ENCODE peak calls at places on chromosomes 13 and 19, in six cellular contexts. One of them, this sample, is unnamed.

GRCh38 chr19:3335431-3336350 is 30.7 kb upstream of the NFIC start:
- DNase-seq in lower lobe of right lung: no peak
- DNase-seq in cardiac muscle cell: peak; percentile 71
- DNase-seq in Panc1: no peak
- DNase-seq in psoas muscle: peak; percentile 74
- DNase-seq in suprapubic skin: peak; percentile 80
- DNase-seq in this sample: peak; percentile 35

GRCh38 chr13:29756506-29756905 is 93.9 kb downstream of the UBL3 start:
- DNase-seq in lower lobe of right lung: no peak
- DNase-seq in psoas muscle: no peak
- DNase-seq in cardiac muscle cell: peak; percentile 62
- DNase-seq in suprapubic skin: no peak
- DNase-seq in Panc1: no peak
- DNase-seq in this sample: no peak

GRCh38 chr19:18542936-18543813 is at the start of gene FKBP8:
- DNase-seq in lower lobe of right lung: peak; percentile 95
- DNase-seq in suprapubic skin: peak; percentile 97
- DNase-seq in Panc1: no peak
- DNase-seq in cardiac muscle cell: peak; percentile 92
- DNase-seq in psoas muscle: peak; percentile 97
- DNase-seq in this sample: peak; percentile 91

GRCh38 chr19:35116085-35116801 is 620 bp downstream of the FXYD3 start:
- DNase-seq in psoas muscle: no peak
- DNase-seq in Panc1: no peak
- DNase-seq in suprapubic skin: no peak
- DNase-seq in cardiac muscle cell: no peak
- DNase-seq in lower lobe of right lung: peak; percentile 78
- DNase-seq in this sample: no peak

GRCh38 chr19:41745761-41746160 is 9.6 kb upstream of the CEACAM6 start:
- DNase-seq in psoas muscle: no peak
- DNase-seq in lower lobe of right lung: no peak
- DNase-seq in suprapubic skin: no peak
- DNase-seq in Panc1: no peak
- DNase-seq in cardiac muscle cell: no peak
- DNase-seq in this sample: no peak

GRCh38 chr13:38703255-38703654 is 16.4 kb downstream of the FREM2 start:
- DNase-seq in psoas muscle: no peak
- DNase-seq in suprapubic skin: no peak
- DNase-seq in lower lobe of right lung: no peak
- DNase-seq in Panc1: no peak
- DNase-seq in cardiac muscle cell: no peak
- DNase-seq in this sample: no peak

GRCh38 chr13:80131204-80131603 is 209.7 kb downstream of the SPRY2 start:
- DNase-seq in Panc1: no peak
- DNase-seq in suprapubic skin: peak; percentile 66
- DNase-seq in lower lobe of right lung: peak; percentile 88
- DNase-seq in cardiac muscle cell: peak; percentile 82
- DNase-seq in psoas muscle: peak; percentile 87
- DNase-seq in this sample: peak; percentile 43

GRCh38 chr19:5882421-5882968 is 12.2 kb upstream of the FUT5 start:
- DNase-seq in psoas muscle: no peak
- DNase-seq in lower lobe of right lung: no peak
- DNase-seq in cardiac muscle cell: no peak
- DNase-seq in suprapubic skin: no peak
- DNase-seq in Panc1: no peak
- DNase-seq in this sample: no peak

GRCh38 chr13:106096661-106097092 is 438.8 kb downstream of the EFNB2 start:
- DNase-seq in Panc1: no peak
- DNase-seq in suprapubic skin: no peak
- DNase-seq in psoas muscle: no peak
- DNase-seq in cardiac muscle cell: no peak
- DNase-seq in lower lobe of right lung: no peak
- DNase-seq in this sample: no peak

GRCh38 chr19:50173144-50173543 is 10.1 kb upstream of the IZUMO2 start:
- DNase-seq in suprapubic skin: no peak
- DNase-seq in Panc1: no peak
- DNase-seq in lower lobe of right lung: no peak
- DNase-seq in psoas muscle: no peak
- DNase-seq in cardiac muscle cell: no peak
- DNase-seq in this sample: no peak

GRCh38 chr19:42024622-42025111 is 30.6 kb upstream of the ATP1A3 start:
- DNase-seq in lower lobe of right lung: no peak
- DNase-seq in suprapubic skin: no peak
- DNase-seq in cardiac muscle cell: peak; percentile 72
- DNase-seq in psoas muscle: peak; percentile 30
- DNase-seq in Panc1: no peak
- DNase-seq in this sample: no peak

GRCh38 chr13:50085063-50085462 is 69.8 kb downstream of the KCNRG start:
- DNase-seq in lower lobe of right lung: no peak
- DNase-seq in suprapubic skin: no peak
- DNase-seq in Panc1: no peak
- DNase-seq in psoas muscle: no peak
- DNase-seq in cardiac muscle cell: peak; percentile 67
- DNase-seq in this sample: no peak

GRCh38 chr19:44725251-44725650 is 23.3 kb upstream of the BCL3 start:
- DNase-seq in suprapubic skin: no peak
- DNase-seq in Panc1: no peak
- DNase-seq in cardiac muscle cell: no peak
- DNase-seq in lower lobe of right lung: no peak
- DNase-seq in psoas muscle: no peak
- DNase-seq in this sample: no peak

GRCh38 chr13:76825415-76825814 is 60.8 kb downstream of the KCTD12 start:
- DNase-seq in cardiac muscle cell: peak; percentile 25
- DNase-seq in psoas muscle: no peak
- DNase-seq in suprapubic skin: no peak
- DNase-seq in Panc1: no peak
- DNase-seq in lower lobe of right lung: no peak
- DNase-seq in this sample: no peak

GRCh38 chr13:73608157-73608516 is 526.1 kb downstream of the KLF12 start:
- DNase-seq in suprapubic skin: no peak
- DNase-seq in lower lobe of right lung: no peak
- DNase-seq in psoas muscle: no peak
- DNase-seq in Panc1: no peak
- DNase-seq in cardiac muscle cell: no peak
- DNase-seq in this sample: no peak

GRCh38 chr13:41597348-41598041 is 140.1 kb downstream of the RGCC start:
- DNase-seq in Panc1: no peak
- DNase-seq in cardiac muscle cell: no peak
- DNase-seq in psoas muscle: no peak
- DNase-seq in suprapubic skin: no peak
- DNase-seq in lower lobe of right lung: no peak
- DNase-seq in this sample: no peak

GRCh38 chr13:48493851-48494250 is 39.0 kb downstream of the RCBTB2 start:
- DNase-seq in Panc1: no peak
- DNase-seq in suprapubic skin: no peak
- DNase-seq in psoas muscle: no peak
- DNase-seq in cardiac muscle cell: peak; percentile 66
- DNase-seq in lower lobe of right lung: no peak
- DNase-seq in this sample: no peak

GRCh38 chr13:39036212-39036611 is 1.7 kb downstream of the PROSER1 start:
- DNase-seq in cardiac muscle cell: peak; percentile 49
- DNase-seq in lower lobe of right lung: no peak
- DNase-seq in psoas muscle: no peak
- DNase-seq in Panc1: no peak
- DNase-seq in suprapubic skin: no peak
- DNase-seq in this sample: no peak

GRCh38 chr13:42707003-42707402 is 74.4 kb upstream of the FAM216B start:
- DNase-seq in cardiac muscle cell: peak; percentile 26
- DNase-seq in Panc1: no peak
- DNase-seq in suprapubic skin: no peak
- DNase-seq in psoas muscle: no peak
- DNase-seq in lower lobe of right lung: no peak
- DNase-seq in this sample: no peak

GRCh38 chr19:13764101-13764807 is at the start of gene MRI1:
- DNase-seq in suprapubic skin: peak; percentile 89
- DNase-seq in cardiac muscle cell: peak; percentile 82
- DNase-seq in psoas muscle: peak; percentile 89
- DNase-seq in Panc1: no peak
- DNase-seq in lower lobe of right lung: peak; percentile 86
- DNase-seq in this sample: peak; percentile 64

GRCh38 chr13:98445340-98446233 is 131.3 kb downstream of the STK24 start:
- DNase-seq in suprapubic skin: no peak
- DNase-seq in lower lobe of right lung: peak; percentile 81
- DNase-seq in cardiac muscle cell: peak; percentile 64
- DNase-seq in Panc1: no peak
- DNase-seq in psoas muscle: peak; percentile 83
- DNase-seq in this sample: peak; percentile 78

GRCh38 chr13:77928909-77929308 is 10.3 kb upstream of the EDNRB start:
- DNase-seq in psoas muscle: no peak
- DNase-seq in cardiac muscle cell: no peak
- DNase-seq in suprapubic skin: no peak
- DNase-seq in lower lobe of right lung: no peak
- DNase-seq in Panc1: peak; percentile 8
- DNase-seq in this sample: no peak

GRCh38 chr13:41186481-41186880 is 7.9 kb downstream of the KBTBD7 start:
- DNase-seq in suprapubic skin: no peak
- DNase-seq in cardiac muscle cell: no peak
- DNase-seq in psoas muscle: no peak
- DNase-seq in lower lobe of right lung: no peak
- DNase-seq in Panc1: no peak
- DNase-seq in this sample: no peak

GRCh38 chr13:36090592-36090991 is 40.6 kb downstream of the DCLK1 start:
- DNase-seq in suprapubic skin: no peak
- DNase-seq in cardiac muscle cell: peak; percentile 28
- DNase-seq in lower lobe of right lung: no peak
- DNase-seq in psoas muscle: no peak
- DNase-seq in Panc1: no peak
- DNase-seq in this sample: no peak

GRCh38 chr13:26853272-26853818 is 92.8 kb upstream of the GPR12 start:
- DNase-seq in Panc1: no peak
- DNase-seq in lower lobe of right lung: no peak
- DNase-seq in psoas muscle: no peak
- DNase-seq in suprapubic skin: no peak
- DNase-seq in cardiac muscle cell: no peak
- DNase-seq in this sample: no peak

GRCh38 chr13:24888291-24888931 is 124.4 kb downstream of the RNF17 start:
- DNase-seq in cardiac muscle cell: no peak
- DNase-seq in Panc1: no peak
- DNase-seq in lower lobe of right lung: no peak
- DNase-seq in suprapubic skin: no peak
- DNase-seq in psoas muscle: no peak
- DNase-seq in this sample: no peak

DNA sequence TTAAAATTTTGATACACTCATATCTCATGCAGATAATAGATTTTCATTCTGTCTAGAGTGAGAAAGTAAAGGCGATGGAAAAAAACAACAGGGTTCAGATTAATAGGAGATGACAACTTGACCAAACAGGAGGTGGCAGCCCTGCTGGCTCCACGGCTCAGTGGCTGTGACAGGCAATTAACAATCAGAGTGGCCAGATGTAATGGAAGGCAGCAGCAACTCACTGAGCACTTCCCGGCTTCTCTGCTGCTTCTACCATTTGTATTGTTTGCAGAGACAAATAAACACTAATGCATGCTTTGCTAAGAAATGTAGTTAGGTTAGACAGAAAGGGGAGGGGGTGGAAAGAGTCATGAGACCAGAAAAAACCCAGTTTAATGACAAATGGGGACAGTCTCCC is 473.0 kb upstream of the SLC10A2 start:
- DNase-seq in cardiac muscle cell: no peak
- DNase-seq in suprapubic skin: no peak
- DNase-seq in Panc1: no peak
- DNase-seq in lower lobe of right lung: no peak
- DNase-seq in psoas muscle: no peak
- DNase-seq in this sample: no peak
- H3K4me1 ChIP-seq in cardiac muscle cell: peaks cover 23% of the 10 kb centered on the region
- H3K4me1 ChIP-seq in suprapubic skin: no peaks in the 10 kb centered on the region
- H3K4me1 ChIP-seq in Panc1: no peaks in the 10 kb centered on the region
- H3K4me1 ChIP-seq in lower lobe of right lung: no peaks in the 10 kb centered on the region
- H3K4me1 ChIP-seq in psoas muscle: no peaks in the 10 kb centered on the region
- H3K4me1 ChIP-seq in this sample: no peaks in the 10 kb centered on the region

GRCh38 chr13:44819245-44819644 is 170.0 kb downstream of the NUFIP1 start:
- DNase-seq in lower lobe of right lung: no peak
- DNase-seq in suprapubic skin: no peak
- DNase-seq in psoas muscle: no peak
- DNase-seq in cardiac muscle cell: peak; percentile 73
- DNase-seq in Panc1: peak; percentile 22
- DNase-seq in this sample: no peak
- H3K4me1 ChIP-seq in lower lobe of right lung: peaks cover 10% of the 10 kb centered on the region
- H3K4me1 ChIP-seq in suprapubic skin: peaks cover 6% of the 10 kb centered on the region
- H3K4me1 ChIP-seq in psoas muscle: no peaks in the 10 kb centered on the region
- H3K4me1 ChIP-seq in cardiac muscle cell: no peaks in the 10 kb centered on the region
- H3K4me1 ChIP-seq in Panc1: no peaks in the 10 kb centered on the region
- H3K4me1 ChIP-seq in this sample: no peaks in the 10 kb centered on the region

GRCh38 chr19:55254625-55254977 is 4.2 kb downstream of the PPP6R1 start:
- DNase-seq in Panc1: no peak
- DNase-seq in cardiac muscle cell: no peak
- DNase-seq in suprapubic skin: no peak
- DNase-seq in lower lobe of right lung: no peak
- DNase-seq in psoas muscle: no peak
- DNase-seq in this sample: no peak
- H3K4me1 ChIP-seq in Panc1: peaks cover 40% of the 10 kb centered on the region
- H3K4me1 ChIP-seq in cardiac muscle cell: peaks cover 12% of the 10 kb centered on the region
- H3K4me1 ChIP-seq in suprapubic skin: peaks cover 71% of the 10 kb centered on the region
- H3K4me1 ChIP-seq in lower lobe of right lung: peaks cover 82% of the 10 kb centered on the region
- H3K4me1 ChIP-seq in psoas muscle: peaks cover 56% of the 10 kb centered on the region
- H3K4me1 ChIP-seq in this sample: peaks cover 53% of the 10 kb centered on the region

DNA sequence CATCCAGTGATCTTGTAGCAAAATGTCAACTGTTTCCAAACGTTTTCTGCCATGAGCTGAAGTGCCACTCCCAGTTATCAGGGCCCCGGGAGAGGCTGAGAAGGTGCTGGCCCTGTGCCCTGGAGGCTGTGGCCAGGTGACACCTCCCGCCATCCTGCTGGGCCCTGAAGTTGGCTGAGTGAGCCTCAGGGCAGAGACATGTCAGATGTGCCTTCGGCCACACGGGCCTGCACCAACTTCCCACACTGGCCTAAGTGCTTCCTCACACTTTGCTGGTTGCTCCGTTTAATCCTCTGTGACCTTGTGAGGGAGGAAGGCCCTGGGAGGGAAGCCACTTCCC is 4.8 kb downstream of the ADPRHL1 start:
- DNase-seq in cardiac muscle cell: no peak
- DNase-seq in psoas muscle: peak; percentile 73
- DNase-seq in suprapubic skin: no peak
- DNase-seq in Panc1: no peak
- DNase-seq in lower lobe of right lung: no peak
- DNase-seq in this sample: no peak
- H3K4me1 ChIP-seq in cardiac muscle cell: peaks cover 40% of the 10 kb centered on the region
- H3K4me1 ChIP-seq in psoas muscle: peaks cover 28% of the 10 kb centered on the region
- H3K4me1 ChIP-seq in suprapubic skin: peaks cover 13% of the 10 kb centered on the region
- H3K4me1 ChIP-seq in Panc1: peaks cover 6% of the 10 kb centered on the region
- H3K4me1 ChIP-seq in lower lobe of right lung: peaks cover 5% of the 10 kb centered on the region
- H3K4me1 ChIP-seq in this sample: no peaks in the 10 kb centered on the region